ENCODE peak calls at places on chromosomes 6 and 20, in four cellular contexts. One of them, this sample, is unnamed.

GRCh38 chr20:5181955-5182354 is 55.1 kb downstream of the CDS2 start:
- DNase-seq in M059J: peak; percentile 67
- DNase-seq in right atrium auricular region: no peak
- DNase-seq in EL: peak; percentile 63
- DNase-seq in this sample: no peak

GRCh38 chr6:35970181-35970580 is 49.3 kb upstream of the SRPK1 start:
- DNase-seq in M059J: peak; percentile 80
- DNase-seq in right atrium auricular region: no peak
- DNase-seq in EL: peak; percentile 43
- DNase-seq in this sample: no peak

GRCh38 chr20:40463171-40463570 is 225.9 kb downstream of the MAFB start:
- DNase-seq in M059J: no peak
- DNase-seq in right atrium auricular region: no peak
- DNase-seq in EL: no peak
- DNase-seq in this sample: no peak

GRCh38 chr20:32019156-32019510 is 8.9 kb downstream of the CCM2L start:
- DNase-seq in M059J: no peak
- DNase-seq in right atrium auricular region: no peak
- DNase-seq in EL: no peak
- DNase-seq in this sample: no peak

GRCh38 chr6:163459536-163459935 is 45.0 kb downstream of the QKI start:
- DNase-seq in M059J: peak; percentile 68
- DNase-seq in right atrium auricular region: no peak
- DNase-seq in EL: no peak
- DNase-seq in this sample: no peak

GRCh38 chr20:48779435-48779834 is 48.4 kb downstream of the PREX1 start:
- DNase-seq in M059J: no peak
- DNase-seq in right atrium auricular region: no peak
- DNase-seq in EL: no peak
- DNase-seq in this sample: no peak

GRCh38 chr6:164929155-164929977 is 380.0 kb downstream of the C6orf118 start:
- DNase-seq in M059J: no peak
- DNase-seq in right atrium auricular region: no peak
- DNase-seq in EL: no peak
- DNase-seq in this sample: peak; percentile 48

GRCh38 chr6:107663308-107663707 is 160.8 kb downstream of the SCML4 start:
- DNase-seq in M059J: no peak
- DNase-seq in right atrium auricular region: no peak
- DNase-seq in EL: no peak
- DNase-seq in this sample: no peak

GRCh38 chr6:90885611-90886056 is 298.8 kb upstream of the MAP3K7 start:
- DNase-seq in M059J: peak; percentile 29
- DNase-seq in right atrium auricular region: no peak
- DNase-seq in EL: no peak
- DNase-seq in this sample: no peak

GRCh38 chr6:84082693-84083265 is 49.2 kb downstream of the MRAP2 start:
- DNase-seq in M059J: no peak
- DNase-seq in right atrium auricular region: no peak
- DNase-seq in EL: no peak
- DNase-seq in this sample: no peak

GRCh38 chr6:33993091-33993490 is 152.8 kb downstream of the GRM4 start:
- DNase-seq in M059J: no peak
- DNase-seq in right atrium auricular region: no peak
- DNase-seq in EL: no peak
- DNase-seq in this sample: no peak

GRCh38 chr6:54467384-54467783 is 159.1 kb downstream of the TINAG start:
- DNase-seq in M059J: no peak
- DNase-seq in right atrium auricular region: no peak
- DNase-seq in EL: no peak
- DNase-seq in this sample: no peak

This sample was measured in putamen.